ENCODE peak calls at places on chromosomes 11 and 22, in ten cellular contexts. F, D, A, X, N, E, U, Z, V and M are unnamed samples.

GRCh38 chr22:17102297-17102667 is 17.5 kb downstream of the IL17RA start:
- DNase-seq in F (no peak), D (no peak), A (no peak), X (no peak), N (no peak), E (no peak), U (no peak), Z (no peak), V (no peak), M (no peak)

GRCh38 chr11:111512296-111513239 is at the start of gene BTG4:
- DNase-seq in F (peak), D (peak), A (no peak), X (peak), N (peak), E (no peak), U (peak), Z (peak), V (peak), M (no peak)

GRCh38 chr11:1920909-1921575 is 1.5 kb downstream of the TNNT3 start:
- DNase-seq in F (no peak), D (no peak), A (no peak), X (no peak), N (no peak), E (no peak), U (no peak), Z (no peak), V (no peak), M (no peak)

GRCh38 chr11:3180869-3181268 is 15.8 kb upstream of the OSBPL5 start:
- DNase-seq in F (no peak), D (no peak), A (no peak), X (no peak), N (no peak), E (no peak), U (no peak), Z (no peak), V (no peak), M (no peak)

GRCh38 chr11:17462940-17463339 is 13.7 kb downstream of the ABCC8 start:
- DNase-seq in F (no peak), D (no peak), A (no peak), X (no peak), N (no peak), E (no peak), U (no peak), Z (no peak), V (no peak), M (no peak)

GRCh38 chr11:2944953-2945756 is 15.9 kb upstream of the PHLDA2 start:
- DNase-seq in F (peak), D (peak), A (peak), X (no peak), N (peak), E (no peak), U (no peak), Z (peak), V (peak), M (peak)

GRCh38 chr11:5600374-5600851 is 4.0 kb downstream of the TRIM6 start:
- DNase-seq in F (peak), D (peak), A (no peak), X (peak), N (peak), E (peak), U (peak), Z (peak), V (peak), M (no peak)

GRCh38 chr11:100716848-100717247 is 29.8 kb downstream of the ARHGAP42 start:
- DNase-seq in F (no peak), D (peak), A (no peak), X (no peak), N (no peak), E (no peak), U (no peak), Z (no peak), V (no peak), M (no peak)

GRCh38 chr22:49948958-49949913 is 11.3 kb upstream of the PIM3 start:
- DNase-seq in F (no peak), D (no peak), A (no peak), X (no peak), N (peak), E (peak), U (no peak), Z (peak), V (no peak), M (no peak)

GRCh38 chr11:30046211-30046945 is 29.5 kb upstream of the KCNA4 start:
- DNase-seq in F (no peak), D (no peak), A (no peak), X (no peak), N (no peak), E (no peak), U (no peak), Z (no peak), V (no peak), M (no peak)

GRCh38 chr11:48081151-48082010 is 101.0 kb downstream of the PTPRJ start:
- DNase-seq in F (peak), D (peak), A (no peak), X (no peak), N (no peak), E (no peak), U (no peak), Z (no peak), V (no peak), M (peak)

GRCh38 chr11:128236506-128237498 is 350.6 kb downstream of the ETS1 start:
- DNase-seq in F (no peak), D (no peak), A (no peak), X (no peak), N (no peak), E (no peak), U (no peak), Z (no peak), V (no peak), M (no peak)

GRCh38 chr11:85751738-85752137 is 59.2 kb downstream of the SYTL2 start:
- DNase-seq in F (peak), D (no peak), A (no peak), X (no peak), N (no peak), E (no peak), U (no peak), Z (no peak), V (no peak), M (no peak)

GRCh38 chr11:102497061-102497460 is 33.5 kb downstream of the MMP7 start:
- DNase-seq in F (peak), D (no peak), A (no peak), X (no peak), N (no peak), E (no peak), U (no peak), Z (no peak), V (no peak), M (no peak)

GRCh38 chr22:42289671-42290269 is 19.3 kb upstream of the TCF20 start:
- DNase-seq in F (peak), D (no peak), A (no peak), X (no peak), N (peak), E (no peak), U (no peak), Z (no peak), V (peak), M (no peak)

GRCh38 chr11:65506316-65506769 is 7.5 kb downstream of the MALAT1 start:
- DNase-seq in F (no peak), D (no peak), A (no peak), X (no peak), N (no peak), E (no peak), U (no peak), Z (no peak), V (no peak), M (no peak)

GRCh38 chr11:22711212-22711770 is 44.9 kb downstream of the GAS2 start:
- DNase-seq in F (no peak), D (no peak), A (no peak), X (no peak), N (no peak), E (no peak), U (no peak), Z (peak), V (peak), M (no peak)

GRCh38 chr22:43239102-43239875 is 52.4 kb upstream of the TTLL12 start:
- DNase-seq in F (no peak), D (peak), A (no peak), X (no peak), N (no peak), E (no peak), U (no peak), Z (no peak), V (no peak), M (no peak)

GRCh38 chr11:134513585-134514120 is 101.6 kb upstream of the B3GAT1 start:
- DNase-seq in F (no peak), D (no peak), A (no peak), X (no peak), N (no peak), E (no peak), U (no peak), Z (no peak), V (no peak), M (no peak)